ENCODE peak calls at places on chromosomes 6 and 20, in six cellular contexts. I is IMR-90, E is neuronal stem cell, U is mesenchymal stem cell, P is H1, F is trophoblast cell. B is an unnamed sample.

GRCh38 chr6:82185948-82186347 is 61.6 kb downstream of the IBTK start:
- DNase-seq in I (no peak), E (no peak), U (no peak), P (no peak), F (no peak), B (no peak)

GRCh38 chr20:6140947-6141346 is 18.1 kb upstream of the FERMT1 start:
- DNase-seq in I (no peak), E (no peak), U (peak; percentile 6), P (no peak), F (no peak), B (peak; percentile 51)

GRCh38 chr6:156662025-156662445 is 115.1 kb upstream of the ARID1B start:
- DNase-seq in I (no peak), E (no peak), U (no peak), P (peak; percentile 88), F (peak; percentile 88), B (peak; percentile 62)

GRCh38 chr6:139515511-139515910 is 141.1 kb upstream of the CITED2 start:
- DNase-seq in I (peak; percentile 51), E (no peak), U (peak; percentile 42), P (no peak), F (no peak), B (peak; percentile 74)

GRCh38 chr20:64095927-64096326 is 11.4 kb downstream of the NPBWR2 start:
- DNase-seq in I (no peak), E (no peak), U (no peak), P (no peak), F (no peak), B (no peak)

GRCh38 chr20:44017211-44017610 is 102.6 kb downstream of the TOX2 start:
- DNase-seq in I (no peak), E (no peak), U (no peak), P (no peak), F (no peak), B (no peak)

GRCh38 chr20:63529180-63529860 is 7.9 kb downstream of the PTK6 start:
- DNase-seq in I (no peak), E (no peak), U (no peak), P (no peak), F (no peak), B (no peak)

GRCh38 chr6:25981529-25982263 is 19.1 kb downstream of the TRIM38 start:
- DNase-seq in I (no peak), E (no peak), U (peak; percentile 15), P (no peak), F (no peak), B (no peak)

GRCh38 chr20:49595346-49595745 is 27.4 kb upstream of the PTGIS start:
- DNase-seq in I (no peak), E (no peak), U (no peak), P (no peak), F (no peak), B (no peak)

GRCh38 chr6:27836783-27837635 is 75.2 kb downstream of the OR2B2 start:
- DNase-seq in I (peak; percentile 87), E (no peak), U (peak; percentile 94), P (peak; percentile 56), F (peak; percentile 50), B (peak; percentile 96)
- H3K23ac ChIP-seq in I (peak overlapping the region; percentile 95), E (no peak overlapping the region), U (no peak overlapping the region), P (no peak overlapping the region), F (no peak overlapping the region), B (no peak overlapping the region)

GRCh38 chr6:149545754-149546471 is at the start of gene PPIL4:
- DNase-seq in I (peak; percentile 94), E (peak; percentile 94), U (peak; percentile 96), P (peak; percentile 98), F (peak; percentile 97), B (peak; percentile 97)
- H2BK120ac ChIP-seq in I (peak within 1 kb of the TSS; percentile 53), E (peak within 1 kb of the TSS; percentile 41), U (peak within 1 kb of the TSS; percentile 61), P (peak within 1 kb of the TSS; percentile 3), F (peak within 1 kb of the TSS; percentile 75), B (no peak within 1 kb of the TSS)

GRCh38 chr6:124294572-124294971 is 490.9 kb downstream of the NKAIN2 start:
- DNase-seq in I (no peak), E (no peak), U (peak; percentile 78), P (no peak), F (peak; percentile 4), B (peak; percentile 2)

GRCh38 chr6:124298682-124299081 is 495.0 kb downstream of the NKAIN2 start:
- DNase-seq in I (no peak), E (no peak), U (no peak), P (no peak), F (no peak), B (peak; percentile 70)

GRCh38 chr6:124297507-124297906 is 493.8 kb downstream of the NKAIN2 start:
- DNase-seq in I (no peak), E (no peak), U (no peak), P (no peak), F (no peak), B (no peak)
- H3K4me3 ChIP-seq in I (no peak overlapping the region), E (no peak overlapping the region), U (no peak overlapping the region), P (no peak overlapping the region), F (no peak overlapping the region), B (no peak overlapping the region)

GRCh38 chr6:44625996-44626395 is 238.5 kb downstream of the CDC5L start:
- DNase-seq in I (no peak), E (no peak), U (no peak), P (no peak), F (no peak), B (no peak)
- H3K23ac ChIP-seq in I (no peak overlapping the region), E (no peak overlapping the region), U (no peak overlapping the region), P (peak overlapping the region; percentile 36), F (peak overlapping the region; percentile 11), B (no peak overlapping the region)

DNA sequence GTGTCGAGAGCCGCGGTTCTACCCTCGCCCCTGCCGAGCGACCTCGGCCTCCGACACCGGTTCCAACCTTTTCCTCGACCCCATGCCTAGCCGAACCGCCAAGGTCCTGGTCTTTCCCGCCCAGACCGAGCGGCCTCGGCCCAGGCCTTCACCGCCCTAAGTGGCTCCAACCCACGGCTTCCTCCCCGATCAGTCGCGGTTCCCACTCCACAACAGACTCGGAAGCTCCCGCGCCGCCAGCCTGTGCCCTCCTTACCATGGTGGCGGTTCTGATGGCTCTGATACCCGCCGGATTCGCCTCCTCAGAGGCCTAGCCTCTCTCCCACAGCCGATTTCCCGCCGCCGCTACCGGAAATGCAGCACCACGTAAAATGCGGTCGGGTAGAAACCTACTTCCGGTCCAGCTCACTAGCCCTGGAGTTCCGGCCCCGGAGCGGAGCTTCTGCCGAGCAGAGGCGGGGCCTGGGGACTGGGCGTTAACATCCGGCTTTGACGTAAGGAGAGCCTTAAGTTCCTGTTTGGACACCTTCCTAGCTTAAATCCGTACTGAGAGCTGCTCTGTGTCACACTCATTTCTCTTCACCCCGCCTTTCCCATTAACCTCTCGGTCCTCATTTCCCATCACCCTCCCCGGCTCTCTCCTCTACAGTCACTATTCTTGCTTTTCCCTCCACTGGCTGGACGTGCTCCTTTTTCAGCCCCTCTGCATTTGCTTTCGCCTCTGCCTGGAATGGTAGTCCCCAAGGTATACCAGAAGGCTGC is at the start of gene SNRPB:
- DNase-seq in I (peak; percentile 99), E (peak; percentile 94), U (peak; percentile 99), P (peak; percentile 93), F (peak; percentile 99), B (peak; percentile 99)
- H2BK120ac ChIP-seq in I (peak within 1 kb of the TSS; percentile 60), E (no peak within 1 kb of the TSS), U (peak within 1 kb of the TSS; percentile 80), P (peak within 1 kb of the TSS; percentile 61), F (peak within 1 kb of the TSS; percentile 65), B (no peak within 1 kb of the TSS)

GRCh38 chr20:51542894-51543788 is 622 bp upstream of the NFATC2 start:
- DNase-seq in I (no peak), E (no peak), U (peak; percentile 43), P (no peak), F (no peak), B (no peak)
- H3K4me3 ChIP-seq in I (no peak overlapping the region), E (peak overlapping the region; percentile 72), U (no peak overlapping the region), P (peak overlapping the region; percentile 14), F (peak overlapping the region; percentile 18), B (no peak overlapping the region)